ENCODE peak calls at places on chromosomes 6 and 20, in five cellular contexts. One of them, this sample, is unnamed.

GRCh38 chr20:57987659-57988058 is 240.8 kb downstream of the ANKRD60 start:
- DNase-seq in Calu3: no peak
- DNase-seq in heart left ventricle: no peak
- DNase-seq in cardiac muscle cell: no peak
- DNase-seq in nephron progenitor cell: no peak
- DNase-seq in this sample: no peak

GRCh38 chr6:34718867-34719441 is 22.4 kb upstream of the ILRUN start:
- DNase-seq in Calu3: no peak
- DNase-seq in nephron progenitor cell: no peak
- DNase-seq in heart left ventricle: no peak
- DNase-seq in cardiac muscle cell: no peak
- DNase-seq in this sample: no peak

GRCh38 chr6:123022980-123023379 is 26.9 kb downstream of the CLVS2 start:
- DNase-seq in heart left ventricle: no peak
- DNase-seq in Calu3: no peak
- DNase-seq in nephron progenitor cell: peak
- DNase-seq in cardiac muscle cell: no peak
- DNase-seq in this sample: no peak

GRCh38 chr20:22341508-22341907 is 242.9 kb downstream of the FOXA2 start:
- DNase-seq in Calu3: no peak
- DNase-seq in heart left ventricle: no peak
- DNase-seq in nephron progenitor cell: no peak
- DNase-seq in cardiac muscle cell: peak
- DNase-seq in this sample: no peak

GRCh38 chr6:164419099-164419498 is 890.3 kb downstream of the C6orf118 start:
- DNase-seq in nephron progenitor cell: no peak
- DNase-seq in Calu3: no peak
- DNase-seq in heart left ventricle: no peak
- DNase-seq in cardiac muscle cell: no peak
- DNase-seq in this sample: no peak

GRCh38 chr6:158474961-158475343 is 84.9 kb upstream of the TMEM181 start:
- DNase-seq in heart left ventricle: no peak
- DNase-seq in cardiac muscle cell: peak
- DNase-seq in nephron progenitor cell: no peak
- DNase-seq in Calu3: peak
- DNase-seq in this sample: no peak

GRCh38 chr20:45088247-45088646 is 12.7 kb downstream of the KCNS1 start:
- DNase-seq in Calu3: no peak
- DNase-seq in heart left ventricle: no peak
- DNase-seq in nephron progenitor cell: no peak
- DNase-seq in cardiac muscle cell: peak
- DNase-seq in this sample: no peak

GRCh38 chr6:53299331-53299835 is 49.4 kb downstream of the ELOVL5 start:
- DNase-seq in heart left ventricle: no peak
- DNase-seq in Calu3: no peak
- DNase-seq in cardiac muscle cell: no peak
- DNase-seq in nephron progenitor cell: no peak
- DNase-seq in this sample: no peak

GRCh38 chr20:52056203-52057062 is 135.1 kb downstream of the ZFP64 start:
- DNase-seq in nephron progenitor cell: no peak
- DNase-seq in heart left ventricle: no peak
- DNase-seq in Calu3: no peak
- DNase-seq in cardiac muscle cell: peak
- DNase-seq in this sample: no peak

GRCh38 chr6:150813319-150813992 is 52.0 kb upstream of the MTHFD1L start:
- DNase-seq in heart left ventricle: no peak
- DNase-seq in cardiac muscle cell: peak
- DNase-seq in Calu3: peak
- DNase-seq in nephron progenitor cell: no peak
- DNase-seq in this sample: no peak

GRCh38 chr20:59192533-59192896 is 28.9 kb downstream of the ZNF831 start:
- DNase-seq in Calu3: no peak
- DNase-seq in cardiac muscle cell: no peak
- DNase-seq in nephron progenitor cell: no peak
- DNase-seq in heart left ventricle: no peak
- DNase-seq in this sample: no peak

This sample was measured in Right ventricle myocardium inferior.